ENCODE peak calls at places on chromosomes 11 and 22, in five cellular contexts. I is GM12865, M is NCI-H460, A is uterus, Y is NCI-H1105 treated with DMSO at 0.1 percent for 48 hours. X is an unnamed sample.

GRCh38 chr22:20437253-20438065 is at the start of gene SCARF2:
- DNase-seq in Y (no peak), A (peak; percentile 81), I (no peak), M (no peak), X (no peak)

GRCh38 chr11:48109046-48109666 is 107.5 kb upstream of the OR4B1 start:
- DNase-seq in M (peak; percentile 29), I (peak; percentile 37), A (no peak), Y (peak; percentile 69), X (no peak)

GRCh38 chr11:70397336-70397982 is 870 bp upstream of the CTTN start:
- DNase-seq in A (no peak), M (no peak), Y (peak; percentile 57), I (peak; percentile 55), X (no peak)

GRCh38 chr22:20324139-20324516 is 4.3 kb upstream of the DGCR6L start:
- DNase-seq in A (no peak), Y (no peak), I (no peak), M (no peak), X (no peak)

GRCh38 chr22:39297490-39298193 is 21.8 kb downstream of the RPL3 start:
- DNase-seq in M (no peak), A (no peak), I (peak; percentile 44), Y (peak; percentile 64), X (no peak)

GRCh38 chr22:39724390-39724789 is 153.8 kb downstream of the CACNA1I start:
- DNase-seq in I (peak; percentile 29), Y (no peak), A (no peak), M (no peak), X (no peak)

GRCh38 chr11:45834298-45834756 is 12.9 kb upstream of the CRY2 start:
- DNase-seq in M (no peak), Y (no peak), A (no peak), I (no peak), X (no peak)

GRCh38 chr22:44879301-44879680 is 126.9 kb downstream of the ARHGAP8 start:
- DNase-seq in I (no peak), Y (no peak), M (no peak), A (no peak), X (no peak)

GRCh38 chr22:47213571-47214230 is 451.3 kb downstream of the TBC1D22A start:
- DNase-seq in M (peak; percentile 8), Y (no peak), I (peak; percentile 52), A (no peak), X (no peak)

GRCh38 chr11:507727-508515 is 879 bp upstream of the RNH1 start:
- DNase-seq in A (no peak), Y (no peak), I (no peak), M (no peak), X (no peak)

GRCh38 chr11:56990702-56991101 is 2.0 kb downstream of the OR5AK2 start:
- DNase-seq in M (no peak), A (no peak), Y (no peak), I (no peak), X (no peak)

GRCh38 chr22:38415046-38415445 is 40.0 kb downstream of the KCNJ4 start:
- DNase-seq in M (no peak), A (no peak), Y (no peak), I (no peak), X (no peak)

GRCh38 chr11:117752721-117753237 is 44.2 kb downstream of the DSCAML1 start:
- DNase-seq in Y (no peak), M (no peak), A (no peak), I (no peak), X (no peak)

GRCh38 chr22:43313497-43314474 is 29.4 kb downstream of the SCUBE1 start:
- DNase-seq in Y (no peak), I (no peak), M (peak; percentile 44), A (peak; percentile 85), X (no peak)

GRCh38 chr11:58285483-58286040 is 17.5 kb upstream of the OR10W1 start:
- DNase-seq in Y (no peak), M (no peak), I (peak; percentile 1), A (no peak), X (no peak)

GRCh38 chr22:27785818-27786217 is 15.7 kb downstream of the MN1 start:
- DNase-seq in M (no peak), A (no peak), Y (no peak), I (no peak), X (no peak)

GRCh38 chr11:1231396-1232327 is 8.8 kb downstream of the MUC5B start:
- DNase-seq in Y (peak; percentile 8), M (no peak), A (no peak), I (no peak), X (no peak)

GRCh38 chr11:34916810-34917780 is 677 bp downstream of the PDHX start:
- DNase-seq in M (no peak), A (no peak), I (no peak), Y (no peak), X (no peak)

GRCh38 chr22:22195265-22196017 is 49.1 kb upstream of the VPREB1 start:
- DNase-seq in A (no peak), M (peak; percentile 70), Y (peak; percentile 63), I (peak; percentile 92), X (peak; percentile 48)

GRCh38 chr11:114257621-114258558 is 38.3 kb upstream of the NNMT start:
- DNase-seq in Y (no peak), M (no peak), A (peak; percentile 68), I (no peak), X (peak; percentile 70)

GRCh38 chr22:38314992-38315800 is 2.0 kb downstream of the CSNK1E start:
- DNase-seq in Y (peak; percentile 20), A (no peak), M (no peak), I (peak; percentile 42), X (peak; percentile 29)

GRCh38 chr11:2387266-2387982 is 10.3 kb downstream of the CD81 start:
- DNase-seq in A (no peak), M (no peak), Y (no peak), I (peak; percentile 51), X (no peak)

GRCh38 chr11:16613401-16614381 is 124.8 kb upstream of the C11orf58 start:
- DNase-seq in M (peak; percentile 82), Y (peak; percentile 97), I (peak; percentile 79), A (peak; percentile 78), X (peak; percentile 81)

GRCh38 chr11:66311470-66311964 is 5.3 kb downstream of the CD248 start:
- DNase-seq in M (no peak), Y (no peak), I (no peak), A (no peak), X (no peak)

GRCh38 chr11:73564903-73565302 is 33.0 kb downstream of the FAM168A start:
- DNase-seq in M (no peak), Y (no peak), A (no peak), I (no peak), X (no peak)

GRCh38 chr22:45207533-45207932 is 33.2 kb downstream of the KIAA0930 start:
- DNase-seq in Y (no peak), M (no peak), A (no peak), I (no peak), X (no peak)

GRCh38 chr11:86152006-86152862 is 83.3 kb upstream of the PICALM start:
- DNase-seq in I (no peak), Y (no peak), M (no peak), A (no peak), X (no peak)

GRCh38 chr22:40310081-40310770 is 36.1 kb upstream of the ADSL start:
- DNase-seq in M (no peak), I (no peak), A (peak; percentile 25), Y (no peak), X (no peak)

GRCh38 chr11:122746050-122746478 is 90.5 kb downstream of the UBASH3B start:
- DNase-seq in Y (no peak), M (no peak), I (peak; percentile 89), A (no peak), X (no peak)

GRCh38 chr22:45094826-45095225 is 68.9 kb upstream of the NUP50 start:
- DNase-seq in A (no peak), I (no peak), Y (no peak), M (no peak), X (no peak)

GRCh38 chr22:37279469-37279868 is 2.8 kb upstream of the CYTH4 start:
- DNase-seq in A (no peak), M (no peak), Y (no peak), I (no peak), X (no peak)

GRCh38 chr11:1438261-1438966 is 48.2 kb downstream of the MOB2 start:
- DNase-seq in I (no peak), M (no peak), A (no peak), Y (no peak), X (no peak)

GRCh38 chr11:72953631-72954030 is 139.4 kb downstream of the ATG16L2 start:
- DNase-seq in I (no peak), Y (no peak), M (no peak), A (no peak), X (no peak)

GRCh38 chr22:35315855-35316745 is 16.4 kb downstream of the TOM1 start:
- DNase-seq in Y (peak; percentile 85), I (no peak), A (peak; percentile 9), M (no peak), X (peak; percentile 88)

GRCh38 chr11:64971421-64972233 is at the start of gene MAJIN:
- DNase-seq in I (peak; percentile 96), M (no peak), A (peak; percentile 72), Y (no peak), X (peak; percentile 55)

GRCh38 chr11:115244758-115245157 is 259.5 kb downstream of the CADM1 start:
- DNase-seq in I (no peak), Y (no peak), A (no peak), M (no peak), X (no peak)

GRCh38 chr11:61281581-61282250 is 13.4 kb downstream of the VWCE start:
- DNase-seq in A (peak; percentile 49), M (no peak), Y (no peak), I (peak; percentile 47), X (no peak)